ENCODE peak calls at places on chromosomes 3 and 15, in seven cellular contexts. T, A, D, O, R, X and S are unnamed samples.

GRCh38 chr15:45129651-45130129 is at the start of the genes DUOX1 and DUOXA1:
- DNase-seq in A (peak), T (no peak), O (no peak), D (no peak), X (no peak), R (no peak), S (no peak)

GRCh38 chr3:73094127-73094526 is 32.7 kb downstream of the EBLN2 start:
- DNase-seq in T (no peak), X (no peak), D (no peak), O (peak), A (no peak), R (no peak), S (no peak)

GRCh38 chr3:194162070-194162678 is 26.2 kb downstream of the HES1 start:
- DNase-seq in A (no peak), T (no peak), R (no peak), O (no peak), D (no peak), X (no peak), S (no peak)

GRCh38 chr15:63553388-63553791 is 43.8 kb upstream of the FBXL22 start:
- DNase-seq in D (no peak), O (no peak), R (peak), A (no peak), T (no peak), X (peak), S (no peak)

GRCh38 chr3:155404486-155404885 is 111.0 kb upstream of the STRIT1 start:
- DNase-seq in X (no peak), A (no peak), R (no peak), D (no peak), O (no peak), T (no peak), S (no peak)

GRCh38 chr3:55527381-55527780 is 40.3 kb upstream of the WNT5A start:
- DNase-seq in D (no peak), T (no peak), R (no peak), A (no peak), X (no peak), O (peak), S (no peak)

GRCh38 chr3:147712357-147712756 is 303.2 kb downstream of the ZIC1 start:
- DNase-seq in D (no peak), R (no peak), A (no peak), O (no peak), T (no peak), X (no peak), S (no peak)

GRCh38 chr3:30258426-30259392 is 347.7 kb upstream of the TGFBR2 start:
- DNase-seq in T (no peak), R (no peak), D (no peak), O (peak), X (peak), A (no peak), S (no peak)

GRCh38 chr15:51782357-51782896 is 31.0 kb downstream of the TMOD2 start:
- DNase-seq in R (no peak), A (no peak), D (no peak), X (peak), T (no peak), O (no peak), S (no peak)

GRCh38 chr3:142127941-142128658 is 21.2 kb downstream of the TFDP2 start:
- DNase-seq in R (no peak), D (no peak), A (no peak), X (no peak), O (no peak), T (no peak), S (no peak)

GRCh38 chr15:69807752-69808151 is 290.0 kb downstream of the TLE3 start:
- DNase-seq in X (peak), T (no peak), O (no peak), R (peak), A (no peak), D (peak), S (no peak)

GRCh38 chr15:79977431-79977940 is 6.5 kb upstream of the BCL2A1 start:
- DNase-seq in T (no peak), D (peak), X (no peak), O (no peak), R (no peak), A (no peak), S (no peak)

GRCh38 chr15:50260969-50261496 is 4.5 kb downstream of the HDC start:
- DNase-seq in D (no peak), O (peak), T (no peak), A (no peak), X (no peak), R (no peak), S (no peak)

GRCh38 chr15:79837846-79838245 is 59.0 kb downstream of the MTHFS start:
- DNase-seq in O (no peak), R (no peak), X (no peak), T (no peak), D (no peak), A (no peak), S (no peak)

GRCh38 chr3:173397161-173398110 is at the start of gene NLGN1:
- DNase-seq in R (peak), T (no peak), O (no peak), A (peak), D (no peak), X (peak), S (no peak)

GRCh38 chr15:74438206-74438605 is 4.4 kb upstream of the SEMA7A start:
- DNase-seq in X (no peak), D (no peak), A (no peak), R (no peak), O (no peak), T (no peak), S (no peak)

GRCh38 chr15:100111103-100112060 is 230.4 kb downstream of the ADAMTS17 start:
- DNase-seq in A (no peak), O (no peak), X (peak), R (peak), T (no peak), D (no peak), S (no peak)

GRCh38 chr15:98455899-98456298 is 192.4 kb upstream of the IGF1R start:
- DNase-seq in A (no peak), X (peak), R (no peak), O (no peak), D (no peak), T (no peak), S (no peak)

GRCh38 chr3:155676252-155676981 is 68.5 kb downstream of the PLCH1 start:
- DNase-seq in O (no peak), A (no peak), R (peak), T (no peak), D (no peak), X (peak), S (no peak)

GRCh38 chr3:89426060-89426459 is 318.6 kb downstream of the EPHA3 start:
- DNase-seq in D (no peak), A (no peak), R (no peak), X (no peak), T (no peak), O (no peak), S (no peak)

GRCh38 chr3:24818055-24818454 is 323.4 kb upstream of the THRB start:
- DNase-seq in T (no peak), R (no peak), D (no peak), A (no peak), O (no peak), X (no peak), S (no peak)

GRCh38 chr15:76162784-76163428 is 103.1 kb downstream of the TMEM266 start:
- DNase-seq in T (no peak), O (no peak), R (no peak), D (no peak), A (no peak), X (no peak), S (no peak)

GRCh38 chr15:56736308-56736707 is 3.0 kb upstream of the ZNF280D start:
- DNase-seq in X (peak), O (no peak), A (no peak), D (no peak), R (peak), T (no peak), S (no peak)

GRCh38 chr15:52329980-52330379 is 34.4 kb upstream of the MYO5C start:
- DNase-seq in T (no peak), R (peak), O (no peak), A (no peak), X (no peak), D (no peak), S (no peak)

GRCh38 chr15:83920115-83920514 is 266.2 kb downstream of the ADAMTSL3 start:
- DNase-seq in O (no peak), X (no peak), D (no peak), T (no peak), R (no peak), A (no peak), S (no peak)

GRCh38 chr3:16063603-16064002 is 110.9 kb upstream of the GALNT15 start:
- DNase-seq in O (no peak), R (no peak), X (no peak), A (no peak), D (no peak), T (no peak), S (no peak)

GRCh38 chr15:36080759-36081158 is 498.7 kb upstream of the CDIN1 start:
- DNase-seq in T (no peak), O (no peak), A (no peak), X (no peak), R (no peak), D (no peak), S (no peak)

GRCh38 chr3:143207338-143207961 is 87.9 kb downstream of the CHST2 start:
- DNase-seq in O (no peak), A (peak), R (peak), D (no peak), X (peak), T (no peak), S (no peak)

GRCh38 chr3:184710870-184711365 is 946 bp downstream of the MAGEF1 start:
- DNase-seq in X (no peak), A (no peak), D (no peak), O (no peak), R (peak), T (no peak), S (no peak)

GRCh38 chr3:160393346-160394008 is 5.5 kb downstream of the IFT80 start:
- DNase-seq in X (no peak), O (no peak), A (no peak), D (no peak), R (no peak), T (no peak), S (no peak)

GRCh38 chr15:38854506-38854905 is 289.9 kb upstream of the RASGRP1 start:
- DNase-seq in R (no peak), O (no peak), D (no peak), X (no peak), T (no peak), A (no peak), S (no peak)

GRCh38 chr3:23633261-23633960 is 172.3 kb upstream of the UBE2E1 start:
- DNase-seq in T (no peak), A (no peak), X (no peak), R (no peak), D (no peak), O (no peak), S (no peak)

GRCh38 chr3:133574260-133574881 is 885 bp downstream of the CDV3 start:
- DNase-seq in T (no peak), D (peak), O (peak), R (peak), X (peak), A (peak), S (no peak)
- TF ChIP-seq CTCF in T (no peak), D (no peak), O (peak), R (peak), X (no peak), A (no peak), S (no peak)

GRCh38 chr3:66501483-66502266 is 853 bp upstream of the LRIG1 start:
- DNase-seq in T (no peak), X (no peak), A (no peak), R (no peak), O (no peak), D (no peak), S (no peak)

GRCh38 chr3:66498718-66499611 is 1.9 kb downstream of the LRIG1 start:
- DNase-seq in T (no peak), O (no peak), X (no peak), D (no peak), R (no peak), A (no peak), S (no peak)

GRCh38 chr3:66502267-66502874 is 1.5 kb upstream of the LRIG1 start:
- DNase-seq in X (no peak), R (no peak), T (no peak), A (no peak), D (no peak), O (no peak), S (no peak)

GRCh38 chr3:66499881-66500574 is 794 bp downstream of the LRIG1 start:
- DNase-seq in D (no peak), T (no peak), R (peak), O (no peak), X (no peak), A (peak), S (no peak)

GRCh38 chr3:66500575-66501482 is at the start of gene LRIG1:
- DNase-seq in X (peak), O (peak), A (peak), T (peak), R (peak), D (peak), S (peak)
- TF ChIP-seq CTCF in X (no peak), O (no peak), A (no peak), T (no peak), R (no peak), D (peak), S (no peak)

GRCh38 chr15:101320501-101321052 is 25.5 kb upstream of the SNRPA1 start:
- DNase-seq in D (peak), R (peak), X (no peak), A (peak), T (no peak), O (no peak), S (peak)
- TF ChIP-seq CTCF in D (peak), R (peak), X (no peak), A (peak), T (no peak), O (no peak), S (no peak)

DNA sequence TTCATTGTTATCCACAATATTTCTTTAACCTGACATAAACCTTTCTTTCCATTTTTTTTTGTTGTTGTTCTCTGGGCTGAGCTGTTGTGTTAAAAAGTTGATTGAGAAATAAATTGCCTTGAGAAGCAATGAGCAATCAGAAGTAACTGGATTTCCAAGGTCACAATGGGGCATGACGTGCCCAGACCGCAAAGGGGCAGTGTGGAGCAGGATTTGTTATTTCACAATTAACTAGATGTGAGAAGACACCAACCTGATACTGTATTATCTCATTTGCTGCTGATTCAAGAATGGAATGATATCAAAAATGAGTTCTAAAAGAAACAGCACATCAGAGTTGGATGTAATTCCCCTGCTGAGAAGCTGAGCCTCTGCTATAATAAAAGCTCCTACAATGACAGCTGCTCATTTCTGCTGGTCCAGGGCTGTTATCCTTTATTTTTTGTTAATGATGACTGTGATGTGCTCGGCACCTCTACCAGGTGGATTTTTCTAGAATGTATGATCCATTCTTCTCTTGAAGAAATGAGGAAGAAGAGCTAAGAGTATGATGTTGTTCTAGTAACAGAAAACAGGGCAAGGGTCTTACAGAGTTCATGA is 28.1 kb downstream of the CPNE4 start:
- DNase-seq in O (peak), D (no peak), X (peak), T (no peak), R (peak), A (peak), S (no peak)
- TF ChIP-seq CTCF in O (peak), D (peak), X (peak), T (no peak), R (peak), A (peak), S (peak)

GRCh38 chr3:120200836-120201235 is 84.2 kb downstream of the GPR156 start:
- DNase-seq in A (no peak), X (no peak), R (no peak), T (no peak), O (no peak), D (no peak), S (no peak)
- TF ChIP-seq CTCF in A (no peak), X (no peak), R (no peak), T (no peak), O (no peak), D (no peak), S (no peak)